ENCODE peak calls at places on chromosomes 6 and 20, in seven cellular contexts. F is IMR-90, L is mesendoderm, K is mesenchymal stem cell, R is H9, U is H1, A is trophoblast cell. Y is an unnamed sample.

GRCh38 chr6:11656486-11656885 is 118.9 kb downstream of the TMEM170B start:
- DNase-seq in F (no peak), L (peak), K (no peak), R (no peak), U (no peak), A (no peak), Y (no peak)

GRCh38 chr20:592506-592905 is 17.6 kb downstream of the TCF15 start:
- DNase-seq in F (no peak), L (no peak), K (no peak), R (no peak), U (no peak), A (no peak), Y (no peak)

GRCh38 chr6:38436726-38437465 is 202.8 kb downstream of the BTBD9 start:
- DNase-seq in F (peak), L (no peak), K (peak), R (no peak), U (no peak), A (no peak), Y (no peak)

GRCh38 chr6:27592481-27593199 is 119.7 kb upstream of the ZNF184 start:
- DNase-seq in F (peak), L (peak), K (peak), R (peak), U (peak), A (peak), Y (peak)

GRCh38 chr6:44921787-44922186 is 406.3 kb upstream of the RUNX2 start:
- DNase-seq in F (no peak), L (peak), K (no peak), R (no peak), U (no peak), A (no peak), Y (no peak)

GRCh38 chr20:47677314-47678129 is 107.8 kb downstream of the SULF2 start:
- DNase-seq in F (peak), L (peak), K (peak), R (peak), U (peak), A (peak), Y (peak)

GRCh38 chr6:53112404-53112803 is 36.2 kb downstream of the GCM1 start:
- DNase-seq in F (no peak), L (peak), K (no peak), R (no peak), U (no peak), A (no peak), Y (no peak)

GRCh38 chr6:161363286-161363685 is 89.4 kb upstream of the AGPAT4 start:
- DNase-seq in F (no peak), L (no peak), K (no peak), R (no peak), U (no peak), A (no peak), Y (no peak)

GRCh38 chr6:5466459-5466858 is 205.1 kb downstream of the FARS2 start:
- DNase-seq in F (peak), L (peak), K (peak), R (no peak), U (no peak), A (no peak), Y (no peak)

GRCh38 chr6:106608080-106608668 is 21.1 kb downstream of the RTN4IP1 start:
- DNase-seq in F (peak), L (peak), K (peak), R (no peak), U (no peak), A (peak), Y (peak)

GRCh38 chr6:49269190-49269589 is 193.9 kb downstream of the MMUT start:
- DNase-seq in F (peak), L (no peak), K (no peak), R (no peak), U (no peak), A (no peak), Y (no peak)

GRCh38 chr20:24160563-24161355 is 172.2 kb upstream of the GGTLC1 start:
- DNase-seq in F (peak), L (peak), K (peak), R (peak), U (peak), A (peak), Y (peak)

GRCh38 chr6:72865467-72865866 is 243.6 kb downstream of the KCNQ5 start:
- DNase-seq in F (peak), L (no peak), K (peak), R (no peak), U (no peak), A (peak), Y (no peak)

GRCh38 chr6:34658605-34659218 is 37.9 kb downstream of the ILRUN start:
- DNase-seq in F (no peak), L (no peak), K (no peak), R (no peak), U (no peak), A (no peak), Y (no peak)

GRCh38 chr6:154039231-154039842 is at the start of gene OPRM1:
- DNase-seq in F (no peak), L (peak), K (peak), R (peak), U (peak), A (peak), Y (peak)

GRCh38 chr20:46705378-46705729 is 4.1 kb upstream of the SLC2A10 start:
- DNase-seq in F (peak), L (no peak), K (peak), R (no peak), U (no peak), A (no peak), Y (no peak)

GRCh38 chr20:36102809-36103596 is 51.5 kb upstream of the EPB41L1 start:
- DNase-seq in F (no peak), L (no peak), K (no peak), R (no peak), U (no peak), A (no peak), Y (no peak)

GRCh38 chr20:2337142-2337541 is 41.3 kb downstream of the TGM3 start:
- DNase-seq in F (no peak), L (no peak), K (no peak), R (no peak), U (peak), A (no peak), Y (no peak)

GRCh38 chr6:44622555-44622954 is 235.0 kb downstream of the CDC5L start:
- DNase-seq in F (no peak), L (no peak), K (no peak), R (no peak), U (no peak), A (no peak), Y (no peak)

GRCh38 chr20:14902432-14903089 is 565.1 kb upstream of the FLRT3 start:
- DNase-seq in F (no peak), L (no peak), K (no peak), R (no peak), U (no peak), A (no peak), Y (no peak)

GRCh38 chr6:91476000-91476399 is 889.1 kb upstream of the MAP3K7 start:
- DNase-seq in F (peak), L (peak), K (peak), R (no peak), U (no peak), A (no peak), Y (no peak)

GRCh38 chr6:119524410-119524809 is 174.8 kb upstream of the MAN1A1 start:
- DNase-seq in F (no peak), L (no peak), K (no peak), R (no peak), U (no peak), A (no peak), Y (no peak)

GRCh38 chr6:119523546-119523945 is 174.0 kb upstream of the MAN1A1 start:
- DNase-seq in F (no peak), L (no peak), K (no peak), R (no peak), U (no peak), A (no peak), Y (no peak)

GRCh38 chr6:119521251-119521650 is 171.7 kb upstream of the MAN1A1 start:
- DNase-seq in F (no peak), L (no peak), K (no peak), R (no peak), U (no peak), A (no peak), Y (no peak)

DNA sequence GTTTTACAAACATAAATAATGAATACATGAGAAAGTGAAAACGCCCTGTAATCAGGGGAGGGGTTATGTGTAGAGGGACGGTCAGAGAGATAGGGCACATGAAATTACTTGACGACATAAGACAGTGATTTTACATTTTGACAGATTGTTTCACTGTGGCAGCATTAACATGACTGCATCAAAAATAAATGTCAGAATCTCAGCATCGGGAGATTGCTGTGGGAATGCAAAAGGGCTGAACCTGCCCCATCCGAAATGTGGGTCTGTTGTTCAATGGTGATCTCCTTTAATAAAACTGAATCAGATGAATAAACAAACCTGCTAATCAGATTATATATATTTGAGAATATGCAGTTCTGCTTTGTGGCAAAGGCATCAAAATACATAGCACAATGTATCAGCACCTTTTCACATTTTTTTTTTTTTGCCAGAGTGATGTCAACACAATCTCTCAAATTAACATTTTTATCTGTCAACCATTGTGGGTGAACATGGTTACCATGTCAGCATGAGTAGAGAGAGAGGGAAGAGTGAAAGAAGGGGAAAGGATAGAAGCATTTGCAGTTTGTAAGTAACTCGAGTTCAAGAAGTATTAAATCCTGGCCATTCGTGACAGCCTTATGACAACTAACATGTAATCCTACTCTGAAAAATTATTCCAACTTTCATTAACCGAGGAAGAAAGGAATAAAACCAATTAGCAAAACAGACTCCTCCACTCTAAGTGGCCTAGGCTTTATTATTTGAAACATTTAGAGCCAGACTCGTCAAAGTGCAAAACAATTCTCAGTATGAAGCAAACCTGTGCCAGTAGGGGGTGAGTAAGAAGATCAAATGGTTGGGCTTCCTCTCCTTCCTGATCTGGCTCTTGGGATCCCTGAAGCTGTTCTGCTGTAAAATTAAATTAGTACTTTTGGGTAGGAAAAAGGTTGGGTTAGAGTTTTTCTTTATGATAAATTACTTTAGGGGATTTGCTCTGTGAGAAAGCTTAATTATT is 177.3 kb upstream of the MAN1A1 start:
- DNase-seq in F (no peak), L (peak), K (no peak), R (no peak), U (no peak), A (no peak), Y (no peak)
- H2AK5ac ChIP-seq in F (no peak), L (no peak), K (no peak), R (no peak), U (no peak), A (no peak), Y (no peak)

GRCh38 chr20:64222851-64223525 is 32.6 kb upstream of the PCMTD2 start:
- DNase-seq in F (no peak), L (no peak), K (no peak), R (no peak), U (no peak), A (no peak), Y (no peak)

GRCh38 chr20:64223526-64224067 is 32.0 kb upstream of the PCMTD2 start:
- DNase-seq in F (peak), L (peak), K (peak), R (peak), U (peak), A (no peak), Y (peak)

GRCh38 chr20:64220891-64221527 is 34.5 kb upstream of the PCMTD2 start:
- DNase-seq in F (no peak), L (no peak), K (no peak), R (no peak), U (no peak), A (no peak), Y (no peak)

GRCh38 chr20:64220420-64220819 is 35.1 kb upstream of the PCMTD2 start:
- DNase-seq in F (no peak), L (no peak), K (no peak), R (no peak), U (no peak), A (no peak), Y (no peak)

DNA sequence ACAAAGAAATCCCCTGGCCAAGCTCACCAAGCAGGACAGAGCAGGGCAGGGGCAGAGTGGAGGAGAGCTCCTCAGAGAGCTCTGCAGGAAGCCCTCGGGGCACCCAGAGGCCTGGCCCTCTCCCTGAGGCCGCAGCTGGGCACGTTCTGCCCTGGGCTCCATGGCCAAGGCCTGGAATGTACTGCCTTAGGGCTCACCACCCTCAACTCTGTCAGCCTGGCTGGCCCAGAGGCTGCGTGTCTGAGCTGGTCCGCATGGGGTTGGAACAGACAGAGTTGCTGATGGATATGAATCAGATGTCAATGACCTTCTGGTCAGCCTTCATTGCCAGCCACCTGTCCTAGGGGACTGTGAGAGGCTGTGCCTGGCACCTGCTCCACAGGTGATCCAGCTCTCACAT is 33.3 kb upstream of the PCMTD2 start:
- DNase-seq in F (peak), L (no peak), K (peak), R (no peak), U (no peak), A (peak), Y (no peak)
- H3K27ac ChIP-seq in F (no peak), L (no peak), K (no peak), R (no peak), U (no peak), A (no peak), Y (no peak)

GRCh38 chr6:25083784-25084507 is 148.2 kb upstream of the RIPOR2 start:
- DNase-seq in F (no peak), L (no peak), K (no peak), R (no peak), U (no peak), A (no peak), Y (no peak)
- H3K4me2 ChIP-seq in F (no peak), L (no peak), K (no peak), R (no peak), U (no peak), A (no peak), Y (no peak)

GRCh38 chr6:79993911-79994309 is 10.5 kb upstream of the TTK start:
- DNase-seq in F (no peak), L (no peak), K (no peak), R (no peak), U (peak), A (no peak), Y (no peak)
- H2AK5ac ChIP-seq in F (no peak), L (no peak), K (no peak), R (no peak), U (no peak), A (no peak), Y (no peak)

DNA sequence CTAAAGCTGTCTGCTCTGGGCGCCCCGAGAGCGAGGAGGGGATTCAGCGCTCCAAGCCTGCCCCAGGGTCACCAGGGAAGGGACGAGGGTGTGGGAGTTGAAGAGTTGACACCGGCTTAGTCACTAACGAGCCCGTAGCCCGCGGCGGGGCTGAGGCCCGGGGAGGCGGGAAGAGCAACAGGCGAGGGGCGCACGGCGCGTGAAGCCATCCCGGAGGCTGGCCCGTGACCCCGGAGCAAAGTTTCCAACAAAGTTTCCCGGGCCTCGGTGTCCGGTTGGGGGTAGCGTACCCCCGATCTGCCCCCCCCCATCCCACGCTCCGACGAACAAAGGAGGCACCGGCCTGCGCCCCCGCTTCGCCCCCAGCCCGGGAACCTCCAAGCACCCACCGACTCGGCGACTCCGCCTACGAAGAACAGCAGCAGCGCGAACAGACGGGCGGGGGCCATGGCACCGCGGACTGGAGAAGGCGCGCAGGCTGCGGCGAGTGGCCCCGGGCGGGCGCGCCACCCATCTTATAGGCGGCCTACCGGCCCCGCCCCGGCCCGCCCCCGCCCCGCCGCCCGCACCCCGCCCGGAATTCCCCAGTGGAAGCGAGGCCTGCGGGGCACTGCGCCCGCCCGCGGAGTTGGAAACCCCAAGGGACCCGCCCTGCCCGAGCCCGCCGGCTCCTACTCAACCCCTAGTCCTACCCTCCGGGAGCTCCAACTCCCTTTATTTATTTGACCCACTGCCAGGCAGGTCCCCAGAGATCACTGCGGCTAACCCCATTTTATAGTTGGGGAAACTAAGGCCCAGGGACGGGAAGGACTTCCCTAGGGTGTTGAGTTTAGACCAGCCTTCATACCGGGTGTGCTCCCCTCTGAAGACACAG is at the start of gene SDC4:
- DNase-seq in F (peak), L (peak), K (peak), R (peak), U (peak), A (peak), Y (no peak)
- H3K27ac ChIP-seq in F (peak), L (no peak), K (peak), R (no peak), U (peak), A (peak), Y (no peak)